ENCODE peak calls at places on chromosomes 7 and 10, in five cellular contexts. N, X, H, K and I are unnamed samples.

GRCh38 chr7:28872226-28872625 is 85.9 kb downstream of the TRIL start:
- DNase-seq in N (no peak), X (no peak), H (no peak), K (no peak), I (no peak)

GRCh38 chr10:3776796-3777571 is 8.0 kb downstream of the KLF6 start:
- DNase-seq in N (no peak), X (no peak), H (peak), K (no peak), I (peak)

GRCh38 chr10:3828404-3829192 is 43.6 kb upstream of the KLF6 start:
- DNase-seq in N (no peak), X (no peak), H (peak), K (no peak), I (no peak)

GRCh38 chr10:21329995-21330627 is 195.4 kb downstream of the SKIDA1 start:
- DNase-seq in N (peak), X (no peak), H (peak), K (no peak), I (no peak)

GRCh38 chr7:120819861-120820260 is 38.1 kb downstream of the TSPAN12 start:
- DNase-seq in N (no peak), X (no peak), H (no peak), K (no peak), I (no peak)

GRCh38 chr10:32139223-32140073 is 83.2 kb upstream of the KIF5B start:
- DNase-seq in N (peak), X (no peak), H (peak), K (no peak), I (peak)

GRCh38 chr7:139758388-139758787 is 19.4 kb downstream of the HIPK2 start:
- DNase-seq in N (no peak), X (no peak), H (no peak), K (no peak), I (no peak)

GRCh38 chr7:1548438-1548831 is 7.6 kb downstream of the TMEM184A start:
- DNase-seq in N (no peak), X (no peak), H (no peak), K (no peak), I (no peak)

GRCh38 chr10:44567471-44567870 is 182.6 kb upstream of the CXCL12 start:
- DNase-seq in N (no peak), X (no peak), H (peak), K (no peak), I (no peak)

GRCh38 chr10:47033081-47033480 is 121.9 kb downstream of the PTPN20 start:
- DNase-seq in N (no peak), X (no peak), H (no peak), K (no peak), I (no peak)

GRCh38 chr7:96679886-96680285 is 29.8 kb downstream of the SEM1 start:
- DNase-seq in N (no peak), X (no peak), H (no peak), K (no peak), I (no peak)

GRCh38 chr7:128398016-128398840 is 11.6 kb downstream of the IMPDH1 start:
- DNase-seq in N (peak), X (peak), H (peak), K (peak), I (no peak)

GRCh38 chr7:110607050-110607862 is 483.7 kb upstream of the LRRN3 start:
- DNase-seq in N (no peak), X (no peak), H (no peak), K (no peak), I (no peak)

GRCh38 chr7:7948233-7948632 is 20.4 kb upstream of the GLCCI1 start:
- DNase-seq in N (no peak), X (no peak), H (no peak), K (no peak), I (no peak)

GRCh38 chr10:96512524-96512991 is 1.2 kb downstream of the TLL2 start:
- DNase-seq in N (no peak), X (peak), H (peak), K (peak), I (no peak)

GRCh38 chr7:151743481-151743983 is 133.4 kb downstream of the PRKAG2 start:
- DNase-seq in N (no peak), X (no peak), H (no peak), K (no peak), I (no peak)

GRCh38 chr10:133135116-133135465 is 24.9 kb upstream of the KNDC1 start:
- DNase-seq in N (no peak), X (no peak), H (no peak), K (no peak), I (no peak)

GRCh38 chr7:46153951-46154787 is 233.1 kb upstream of the IGFBP3 start:
- DNase-seq in N (no peak), X (no peak), H (no peak), K (no peak), I (no peak)

GRCh38 chr10:35377050-35377723 is 40.9 kb downstream of the CCNY start:
- DNase-seq in N (no peak), X (no peak), H (no peak), K (no peak), I (no peak)